ENCODE peak calls at places on chromosomes 4 and X, in eight cellular contexts. One of them, this sample, is unnamed.

GRCh38 chr4:127505203-127505602 is 127.6 kb upstream of the INTU start:
- DNase-seq in activated CD4-positive, alpha-beta T cell treated with anti-CD3 and anti-CD28 coated beads, Interleukin-2, amount 50 U/mL, for 48 hours: no peak
- DNase-seq in sigmoid colon: no peak
- DNase-seq in pancreas: no peak
- DNase-seq in GM04503: peak
- DNase-seq in fibroblast of pulmonary artery: peak
- DNase-seq in effector CD4-positive, alpha-beta T cell: no peak
- DNase-seq in G401: no peak
- DNase-seq in this sample: no peak

GRCh38 chr4:21992330-21992729 is 43.8 kb upstream of the KCNIP4 start:
- DNase-seq in activated CD4-positive, alpha-beta T cell treated with anti-CD3 and anti-CD28 coated beads, Interleukin-2, amount 50 U/mL, for 48 hours: no peak
- DNase-seq in sigmoid colon: no peak
- DNase-seq in pancreas: no peak
- DNase-seq in GM04503: peak
- DNase-seq in fibroblast of pulmonary artery: peak
- DNase-seq in effector CD4-positive, alpha-beta T cell: no peak
- DNase-seq in G401: peak
- DNase-seq in this sample: no peak

GRCh38 chrX:103783971-103784370 is 7.3 kb downstream of the PLP1 start:
- DNase-seq in activated CD4-positive, alpha-beta T cell treated with anti-CD3 and anti-CD28 coated beads, Interleukin-2, amount 50 U/mL, for 48 hours: no peak
- DNase-seq in sigmoid colon: no peak
- DNase-seq in pancreas: no peak
- DNase-seq in GM04503: no peak
- DNase-seq in fibroblast of pulmonary artery: peak
- DNase-seq in effector CD4-positive, alpha-beta T cell: no peak
- DNase-seq in G401: no peak
- DNase-seq in this sample: no peak

GRCh38 chrX:51144828-51145442 is 187.7 kb upstream of the NUDT10 start:
- DNase-seq in activated CD4-positive, alpha-beta T cell treated with anti-CD3 and anti-CD28 coated beads, Interleukin-2, amount 50 U/mL, for 48 hours: peak
- DNase-seq in sigmoid colon: no peak
- DNase-seq in pancreas: no peak
- DNase-seq in GM04503: no peak
- DNase-seq in fibroblast of pulmonary artery: peak
- DNase-seq in effector CD4-positive, alpha-beta T cell: no peak
- DNase-seq in G401: peak
- DNase-seq in this sample: no peak

GRCh38 chrX:78019586-78020483 is 50.4 kb upstream of the PGAM4 start:
- DNase-seq in activated CD4-positive, alpha-beta T cell treated with anti-CD3 and anti-CD28 coated beads, Interleukin-2, amount 50 U/mL, for 48 hours: no peak
- DNase-seq in sigmoid colon: no peak
- DNase-seq in pancreas: no peak
- DNase-seq in GM04503: no peak
- DNase-seq in fibroblast of pulmonary artery: no peak
- DNase-seq in effector CD4-positive, alpha-beta T cell: no peak
- DNase-seq in G401: no peak
- DNase-seq in this sample: no peak

GRCh38 chrX:37543324-37543723 is 28.1 kb upstream of the LANCL3 start:
- DNase-seq in activated CD4-positive, alpha-beta T cell treated with anti-CD3 and anti-CD28 coated beads, Interleukin-2, amount 50 U/mL, for 48 hours: no peak
- DNase-seq in sigmoid colon: peak
- DNase-seq in pancreas: no peak
- DNase-seq in GM04503: no peak
- DNase-seq in fibroblast of pulmonary artery: no peak
- DNase-seq in effector CD4-positive, alpha-beta T cell: no peak
- DNase-seq in G401: no peak
- DNase-seq in this sample: peak

GRCh38 chr4:83387922-83388676 is 53.5 kb upstream of the HPSE start:
- DNase-seq in activated CD4-positive, alpha-beta T cell treated with anti-CD3 and anti-CD28 coated beads, Interleukin-2, amount 50 U/mL, for 48 hours: peak
- DNase-seq in sigmoid colon: no peak
- DNase-seq in pancreas: no peak
- DNase-seq in GM04503: no peak
- DNase-seq in fibroblast of pulmonary artery: no peak
- DNase-seq in effector CD4-positive, alpha-beta T cell: peak
- DNase-seq in G401: no peak
- DNase-seq in this sample: no peak

GRCh38 chrX:139826065-139827044 is 106.5 kb downstream of the ATP11C start:
- DNase-seq in activated CD4-positive, alpha-beta T cell treated with anti-CD3 and anti-CD28 coated beads, Interleukin-2, amount 50 U/mL, for 48 hours: no peak
- DNase-seq in sigmoid colon: no peak
- DNase-seq in pancreas: no peak
- DNase-seq in GM04503: peak
- DNase-seq in fibroblast of pulmonary artery: peak
- DNase-seq in effector CD4-positive, alpha-beta T cell: no peak
- DNase-seq in G401: peak
- DNase-seq in this sample: no peak

GRCh38 chr4:113809313-113809712 is 47.8 kb upstream of the CAMK2D start:
- DNase-seq in activated CD4-positive, alpha-beta T cell treated with anti-CD3 and anti-CD28 coated beads, Interleukin-2, amount 50 U/mL, for 48 hours: no peak
- DNase-seq in sigmoid colon: peak
- DNase-seq in pancreas: no peak
- DNase-seq in GM04503: no peak
- DNase-seq in fibroblast of pulmonary artery: peak
- DNase-seq in effector CD4-positive, alpha-beta T cell: no peak
- DNase-seq in G401: no peak
- DNase-seq in this sample: no peak

GRCh38 chr4:77525538-77525937 is 80.1 kb upstream of the CXCL13 start:
- DNase-seq in activated CD4-positive, alpha-beta T cell treated with anti-CD3 and anti-CD28 coated beads, Interleukin-2, amount 50 U/mL, for 48 hours: no peak
- DNase-seq in sigmoid colon: no peak
- DNase-seq in pancreas: no peak
- DNase-seq in GM04503: no peak
- DNase-seq in fibroblast of pulmonary artery: no peak
- DNase-seq in effector CD4-positive, alpha-beta T cell: no peak
- DNase-seq in G401: no peak
- DNase-seq in this sample: no peak

GRCh38 chrX:71302461-71303213 is 1.1 kb downstream of the ITGB1BP2 start:
- DNase-seq in activated CD4-positive, alpha-beta T cell treated with anti-CD3 and anti-CD28 coated beads, Interleukin-2, amount 50 U/mL, for 48 hours: no peak
- DNase-seq in sigmoid colon: no peak
- DNase-seq in pancreas: no peak
- DNase-seq in GM04503: no peak
- DNase-seq in fibroblast of pulmonary artery: peak
- DNase-seq in effector CD4-positive, alpha-beta T cell: no peak
- DNase-seq in G401: no peak
- DNase-seq in this sample: no peak

GRCh38 chrX:20061869-20062254 is 54.8 kb downstream of the MAP7D2 start:
- DNase-seq in activated CD4-positive, alpha-beta T cell treated with anti-CD3 and anti-CD28 coated beads, Interleukin-2, amount 50 U/mL, for 48 hours: no peak
- DNase-seq in sigmoid colon: no peak
- DNase-seq in pancreas: no peak
- DNase-seq in GM04503: peak
- DNase-seq in fibroblast of pulmonary artery: peak
- DNase-seq in effector CD4-positive, alpha-beta T cell: no peak
- DNase-seq in G401: no peak
- DNase-seq in this sample: no peak

GRCh38 chr4:163556169-163556568 is 61.7 kb downstream of the TMA16 start:
- DNase-seq in activated CD4-positive, alpha-beta T cell treated with anti-CD3 and anti-CD28 coated beads, Interleukin-2, amount 50 U/mL, for 48 hours: no peak
- DNase-seq in sigmoid colon: no peak
- DNase-seq in pancreas: no peak
- DNase-seq in GM04503: no peak
- DNase-seq in fibroblast of pulmonary artery: no peak
- DNase-seq in effector CD4-positive, alpha-beta T cell: no peak
- DNase-seq in G401: no peak
- DNase-seq in this sample: no peak

GRCh38 chr4:183284229-183284628 is 35.8 kb downstream of the CLDN22 start:
- DNase-seq in activated CD4-positive, alpha-beta T cell treated with anti-CD3 and anti-CD28 coated beads, Interleukin-2, amount 50 U/mL, for 48 hours: no peak
- DNase-seq in sigmoid colon: no peak
- DNase-seq in pancreas: no peak
- DNase-seq in GM04503: no peak
- DNase-seq in fibroblast of pulmonary artery: no peak
- DNase-seq in effector CD4-positive, alpha-beta T cell: no peak
- DNase-seq in G401: no peak
- DNase-seq in this sample: no peak

GRCh38 chr4:48130100-48130499 is 4.0 kb downstream of the TXK start:
- DNase-seq in activated CD4-positive, alpha-beta T cell treated with anti-CD3 and anti-CD28 coated beads, Interleukin-2, amount 50 U/mL, for 48 hours: no peak
- DNase-seq in sigmoid colon: no peak
- DNase-seq in pancreas: no peak
- DNase-seq in GM04503: no peak
- DNase-seq in fibroblast of pulmonary artery: no peak
- DNase-seq in effector CD4-positive, alpha-beta T cell: no peak
- DNase-seq in G401: no peak
- DNase-seq in this sample: no peak

GRCh38 chr4:69970071-69970470 is 4.5 kb upstream of the CSN2 start:
- DNase-seq in activated CD4-positive, alpha-beta T cell treated with anti-CD3 and anti-CD28 coated beads, Interleukin-2, amount 50 U/mL, for 48 hours: no peak
- DNase-seq in sigmoid colon: no peak
- DNase-seq in pancreas: no peak
- DNase-seq in GM04503: no peak
- DNase-seq in fibroblast of pulmonary artery: peak
- DNase-seq in effector CD4-positive, alpha-beta T cell: no peak
- DNase-seq in G401: no peak
- DNase-seq in this sample: no peak

GRCh38 chr4:338759-339097 is 1.1 kb downstream of the ZNF141 start:
- DNase-seq in activated CD4-positive, alpha-beta T cell treated with anti-CD3 and anti-CD28 coated beads, Interleukin-2, amount 50 U/mL, for 48 hours: no peak
- DNase-seq in sigmoid colon: no peak
- DNase-seq in pancreas: no peak
- DNase-seq in GM04503: no peak
- DNase-seq in fibroblast of pulmonary artery: no peak
- DNase-seq in effector CD4-positive, alpha-beta T cell: no peak
- DNase-seq in G401: peak
- DNase-seq in this sample: peak

GRCh38 chr4:24800273-24800880 is 5.0 kb downstream of the SOD3 start:
- DNase-seq in activated CD4-positive, alpha-beta T cell treated with anti-CD3 and anti-CD28 coated beads, Interleukin-2, amount 50 U/mL, for 48 hours: no peak
- DNase-seq in sigmoid colon: no peak
- DNase-seq in pancreas: no peak
- DNase-seq in GM04503: no peak
- DNase-seq in fibroblast of pulmonary artery: no peak
- DNase-seq in effector CD4-positive, alpha-beta T cell: no peak
- DNase-seq in G401: no peak
- DNase-seq in this sample: no peak

GRCh38 chrX:85052636-85053343 is 49.1 kb downstream of the APOOL start:
- DNase-seq in activated CD4-positive, alpha-beta T cell treated with anti-CD3 and anti-CD28 coated beads, Interleukin-2, amount 50 U/mL, for 48 hours: no peak
- DNase-seq in sigmoid colon: no peak
- DNase-seq in pancreas: no peak
- DNase-seq in GM04503: peak
- DNase-seq in fibroblast of pulmonary artery: peak
- DNase-seq in effector CD4-positive, alpha-beta T cell: no peak
- DNase-seq in G401: peak
- DNase-seq in this sample: no peak

GRCh38 chrX:9396930-9397329 is 67.9 kb upstream of the TBL1X start:
- DNase-seq in activated CD4-positive, alpha-beta T cell treated with anti-CD3 and anti-CD28 coated beads, Interleukin-2, amount 50 U/mL, for 48 hours: no peak
- DNase-seq in sigmoid colon: no peak
- DNase-seq in pancreas: no peak
- DNase-seq in GM04503: no peak
- DNase-seq in fibroblast of pulmonary artery: peak
- DNase-seq in effector CD4-positive, alpha-beta T cell: no peak
- DNase-seq in G401: no peak
- DNase-seq in this sample: no peak

GRCh38 chrX:19760345-19760744 is 127.1 kb downstream of the SH3KBP1 start:
- DNase-seq in activated CD4-positive, alpha-beta T cell treated with anti-CD3 and anti-CD28 coated beads, Interleukin-2, amount 50 U/mL, for 48 hours: no peak
- DNase-seq in sigmoid colon: no peak
- DNase-seq in pancreas: no peak
- DNase-seq in GM04503: no peak
- DNase-seq in fibroblast of pulmonary artery: no peak
- DNase-seq in effector CD4-positive, alpha-beta T cell: no peak
- DNase-seq in G401: no peak
- DNase-seq in this sample: no peak

GRCh38 chr4:16194199-16194598 is 32.1 kb downstream of the TAPT1 start:
- DNase-seq in activated CD4-positive, alpha-beta T cell treated with anti-CD3 and anti-CD28 coated beads, Interleukin-2, amount 50 U/mL, for 48 hours: no peak
- DNase-seq in sigmoid colon: no peak
- DNase-seq in pancreas: no peak
- DNase-seq in GM04503: peak
- DNase-seq in fibroblast of pulmonary artery: peak
- DNase-seq in effector CD4-positive, alpha-beta T cell: no peak
- DNase-seq in G401: no peak
- DNase-seq in this sample: no peak

GRCh38 chr4:7656244-7656800 is 221.6 kb upstream of the PSAPL1 start:
- DNase-seq in activated CD4-positive, alpha-beta T cell treated with anti-CD3 and anti-CD28 coated beads, Interleukin-2, amount 50 U/mL, for 48 hours: no peak
- DNase-seq in sigmoid colon: no peak
- DNase-seq in pancreas: no peak
- DNase-seq in GM04503: no peak
- DNase-seq in fibroblast of pulmonary artery: no peak
- DNase-seq in effector CD4-positive, alpha-beta T cell: no peak
- DNase-seq in G401: no peak
- DNase-seq in this sample: peak

GRCh38 chr4:93870876-93871458 is 42.4 kb downstream of the ATOH1 start:
- DNase-seq in activated CD4-positive, alpha-beta T cell treated with anti-CD3 and anti-CD28 coated beads, Interleukin-2, amount 50 U/mL, for 48 hours: no peak
- DNase-seq in sigmoid colon: no peak
- DNase-seq in pancreas: no peak
- DNase-seq in GM04503: no peak
- DNase-seq in fibroblast of pulmonary artery: no peak
- DNase-seq in effector CD4-positive, alpha-beta T cell: no peak
- DNase-seq in G401: no peak
- DNase-seq in this sample: no peak

GRCh38 chr4:95546236-95546635 is 2.5 kb downstream of the UNC5C start:
- DNase-seq in activated CD4-positive, alpha-beta T cell treated with anti-CD3 and anti-CD28 coated beads, Interleukin-2, amount 50 U/mL, for 48 hours: no peak
- DNase-seq in sigmoid colon: no peak
- DNase-seq in pancreas: no peak
- DNase-seq in GM04503: no peak
- DNase-seq in fibroblast of pulmonary artery: no peak
- DNase-seq in effector CD4-positive, alpha-beta T cell: no peak
- DNase-seq in G401: peak
- DNase-seq in this sample: no peak

GRCh38 chr4:16686195-16686594 is 212.2 kb downstream of the LDB2 start:
- DNase-seq in activated CD4-positive, alpha-beta T cell treated with anti-CD3 and anti-CD28 coated beads, Interleukin-2, amount 50 U/mL, for 48 hours: no peak
- DNase-seq in sigmoid colon: no peak
- DNase-seq in pancreas: no peak
- DNase-seq in GM04503: peak
- DNase-seq in fibroblast of pulmonary artery: peak
- DNase-seq in effector CD4-positive, alpha-beta T cell: no peak
- DNase-seq in G401: no peak
- DNase-seq in this sample: no peak

GRCh38 chrX:139194571-139195280 is 335.8 kb upstream of the F9 start:
- DNase-seq in activated CD4-positive, alpha-beta T cell treated with anti-CD3 and anti-CD28 coated beads, Interleukin-2, amount 50 U/mL, for 48 hours: no peak
- DNase-seq in sigmoid colon: no peak
- DNase-seq in pancreas: peak
- DNase-seq in GM04503: no peak
- DNase-seq in fibroblast of pulmonary artery: no peak
- DNase-seq in effector CD4-positive, alpha-beta T cell: no peak
- DNase-seq in G401: no peak
- DNase-seq in this sample: peak

GRCh38 chrX:94834226-94834625 is 1160.2 kb downstream of the FAM133A start:
- DNase-seq in activated CD4-positive, alpha-beta T cell treated with anti-CD3 and anti-CD28 coated beads, Interleukin-2, amount 50 U/mL, for 48 hours: no peak
- DNase-seq in sigmoid colon: no peak
- DNase-seq in pancreas: no peak
- DNase-seq in GM04503: no peak
- DNase-seq in fibroblast of pulmonary artery: no peak
- DNase-seq in effector CD4-positive, alpha-beta T cell: no peak
- DNase-seq in G401: no peak
- DNase-seq in this sample: no peak

GRCh38 chr4:46927201-46927600 is 18.2 kb upstream of the COX7B2 start:
- DNase-seq in activated CD4-positive, alpha-beta T cell treated with anti-CD3 and anti-CD28 coated beads, Interleukin-2, amount 50 U/mL, for 48 hours: no peak
- DNase-seq in sigmoid colon: no peak
- DNase-seq in pancreas: no peak
- DNase-seq in GM04503: no peak
- DNase-seq in fibroblast of pulmonary artery: peak
- DNase-seq in effector CD4-positive, alpha-beta T cell: no peak
- DNase-seq in G401: no peak
- DNase-seq in this sample: no peak

GRCh38 chr4:105683038-105683437 is 25.5 kb downstream of the INTS12 start:
- DNase-seq in activated CD4-positive, alpha-beta T cell treated with anti-CD3 and anti-CD28 coated beads, Interleukin-2, amount 50 U/mL, for 48 hours: no peak
- DNase-seq in sigmoid colon: no peak
- DNase-seq in pancreas: peak
- DNase-seq in GM04503: no peak
- DNase-seq in fibroblast of pulmonary artery: no peak
- DNase-seq in effector CD4-positive, alpha-beta T cell: no peak
- DNase-seq in G401: no peak
- DNase-seq in this sample: no peak

GRCh38 chr4:119623025-119623424 is 5.6 kb downstream of the PDE5A start:
- DNase-seq in activated CD4-positive, alpha-beta T cell treated with anti-CD3 and anti-CD28 coated beads, Interleukin-2, amount 50 U/mL, for 48 hours: no peak
- DNase-seq in sigmoid colon: no peak
- DNase-seq in pancreas: no peak
- DNase-seq in GM04503: no peak
- DNase-seq in fibroblast of pulmonary artery: peak
- DNase-seq in effector CD4-positive, alpha-beta T cell: no peak
- DNase-seq in G401: no peak
- DNase-seq in this sample: no peak

GRCh38 chr4:14856927-14857220 is 145.4 kb upstream of the CPEB2 start:
- DNase-seq in activated CD4-positive, alpha-beta T cell treated with anti-CD3 and anti-CD28 coated beads, Interleukin-2, amount 50 U/mL, for 48 hours: no peak
- DNase-seq in sigmoid colon: no peak
- DNase-seq in pancreas: no peak
- DNase-seq in GM04503: no peak
- DNase-seq in fibroblast of pulmonary artery: peak
- DNase-seq in effector CD4-positive, alpha-beta T cell: no peak
- DNase-seq in G401: no peak
- DNase-seq in this sample: no peak

GRCh38 chrX:43836435-43837184 is 45.6 kb downstream of the MAOB start:
- DNase-seq in activated CD4-positive, alpha-beta T cell treated with anti-CD3 and anti-CD28 coated beads, Interleukin-2, amount 50 U/mL, for 48 hours: no peak
- DNase-seq in sigmoid colon: no peak
- DNase-seq in pancreas: no peak
- DNase-seq in GM04503: no peak
- DNase-seq in fibroblast of pulmonary artery: peak
- DNase-seq in effector CD4-positive, alpha-beta T cell: no peak
- DNase-seq in G401: peak
- DNase-seq in this sample: no peak

This sample was measured in spleen.